ENCODE peak calls at places on chromosomes 4 and X, in four cellular contexts. One of them, this sample, is unnamed.

GRCh38 chr4:84503495-84504437 is 4.7 kb upstream of the NKX6-1 start:
- DNase-seq in ELR: peak
- DNase-seq in stimulated activated naive CD8-positive, alpha-beta T cell treated with anti-CD3 and anti-CD28 coated beads, Interleukin-15, Interleukin-2, amounts not matched to agents 100 U/mL and 50 U/mL, for 24 hours: no peak
- DNase-seq in activated naive CD8-positive, alpha-beta T cell treated with anti-CD3 and anti-CD28 coated beads, Interleukin-2, amount 50 U/mL, for 24 hours: no peak
- DNase-seq in this sample: peak

GRCh38 chr4:80171251-80171650 is 26.1 kb upstream of the PRDM8 start:
- DNase-seq in activated naive CD8-positive, alpha-beta T cell treated with anti-CD3 and anti-CD28 coated beads, Interleukin-2, amount 50 U/mL, for 24 hours: no peak
- DNase-seq in ELR: peak
- DNase-seq in stimulated activated naive CD8-positive, alpha-beta T cell treated with anti-CD3 and anti-CD28 coated beads, Interleukin-15, Interleukin-2, amounts not matched to agents 100 U/mL and 50 U/mL, for 24 hours: no peak
- DNase-seq in this sample: no peak

GRCh38 chr4:61923179-61923578 is 723.1 kb downstream of the ADGRL3 start:
- DNase-seq in activated naive CD8-positive, alpha-beta T cell treated with anti-CD3 and anti-CD28 coated beads, Interleukin-2, amount 50 U/mL, for 24 hours: no peak
- DNase-seq in stimulated activated naive CD8-positive, alpha-beta T cell treated with anti-CD3 and anti-CD28 coated beads, Interleukin-15, Interleukin-2, amounts not matched to agents 100 U/mL and 50 U/mL, for 24 hours: no peak
- DNase-seq in ELR: peak
- DNase-seq in this sample: no peak

GRCh38 chr4:67694662-67695061 is 6.3 kb downstream of the UBA6 start:
- DNase-seq in ELR: no peak
- DNase-seq in activated naive CD8-positive, alpha-beta T cell treated with anti-CD3 and anti-CD28 coated beads, Interleukin-2, amount 50 U/mL, for 24 hours: no peak
- DNase-seq in stimulated activated naive CD8-positive, alpha-beta T cell treated with anti-CD3 and anti-CD28 coated beads, Interleukin-15, Interleukin-2, amounts not matched to agents 100 U/mL and 50 U/mL, for 24 hours: no peak
- DNase-seq in this sample: no peak

GRCh38 chrX:50707955-50708694 is 105.9 kb downstream of the SHROOM4 start:
- DNase-seq in activated naive CD8-positive, alpha-beta T cell treated with anti-CD3 and anti-CD28 coated beads, Interleukin-2, amount 50 U/mL, for 24 hours: no peak
- DNase-seq in stimulated activated naive CD8-positive, alpha-beta T cell treated with anti-CD3 and anti-CD28 coated beads, Interleukin-15, Interleukin-2, amounts not matched to agents 100 U/mL and 50 U/mL, for 24 hours: no peak
- DNase-seq in ELR: no peak
- DNase-seq in this sample: no peak

GRCh38 chrX:140799216-140799615 is 89.7 kb downstream of the LINC00632 start:
- DNase-seq in activated naive CD8-positive, alpha-beta T cell treated with anti-CD3 and anti-CD28 coated beads, Interleukin-2, amount 50 U/mL, for 24 hours: no peak
- DNase-seq in ELR: peak
- DNase-seq in stimulated activated naive CD8-positive, alpha-beta T cell treated with anti-CD3 and anti-CD28 coated beads, Interleukin-15, Interleukin-2, amounts not matched to agents 100 U/mL and 50 U/mL, for 24 hours: no peak
- DNase-seq in this sample: no peak

GRCh38 chrX:40057405-40057804 is 40.4 kb downstream of the BCOR start:
- DNase-seq in ELR: no peak
- DNase-seq in stimulated activated naive CD8-positive, alpha-beta T cell treated with anti-CD3 and anti-CD28 coated beads, Interleukin-15, Interleukin-2, amounts not matched to agents 100 U/mL and 50 U/mL, for 24 hours: no peak
- DNase-seq in activated naive CD8-positive, alpha-beta T cell treated with anti-CD3 and anti-CD28 coated beads, Interleukin-2, amount 50 U/mL, for 24 hours: no peak
- DNase-seq in this sample: peak

GRCh38 chrX:108122748-108123147 is 31.2 kb downstream of the ATG4A start:
- DNase-seq in ELR: no peak
- DNase-seq in activated naive CD8-positive, alpha-beta T cell treated with anti-CD3 and anti-CD28 coated beads, Interleukin-2, amount 50 U/mL, for 24 hours: no peak
- DNase-seq in stimulated activated naive CD8-positive, alpha-beta T cell treated with anti-CD3 and anti-CD28 coated beads, Interleukin-15, Interleukin-2, amounts not matched to agents 100 U/mL and 50 U/mL, for 24 hours: no peak
- DNase-seq in this sample: peak